ENCODE peak calls at places on chromosomes 13 and 19, in seven cellular contexts. K is activated T-helper 17 cell treated with anti-CD3 and anti-CD28 coated beads, Interleukin-2, amount 50 U/mL, for 72 hours; M is CD8-positive, alpha-beta T cell; H is GM23338; F is activated CD8-positive, alpha-beta memory T cell treated with anti-CD3 and anti-CD28 coated beads, Interleukin-2, amount 10 ng/mL, durations not matched to agents 7 days and 5 days; W is left lung; B is Right ventricle myocardium superior. C is an unnamed sample.

GRCh38 chr13:33015791-33016323 is 366 bp upstream of the KL start:
- ATAC-seq in K (no peak), M (no peak), H (peak), F (no peak), W (no peak), B (no peak), C (peak)

GRCh38 chr19:15871570-15871969 is 26.3 kb downstream of the CYP4F2 start:
- ATAC-seq in K (peak), M (no peak), H (no peak), F (peak), W (no peak), B (no peak), C (no peak)

GRCh38 chr13:93413972-93414717 is 187.5 kb downstream of the GPC6 start:
- ATAC-seq in K (no peak), M (no peak), H (peak), F (no peak), W (no peak), B (no peak), C (no peak)

GRCh38 chr19:4624733-4625362 is 14.5 kb upstream of the TNFAIP8L1 start:
- ATAC-seq in K (no peak), M (no peak), H (peak), F (no peak), W (no peak), B (no peak), C (no peak)

GRCh38 chr13:113584205-113584869 is at the start of gene TFDP1:
- ATAC-seq in K (peak), M (peak), H (peak), F (peak), W (peak), B (peak), C (peak)

GRCh38 chr19:49333426-49334288 is 1.5 kb upstream of the CD37 start:
- ATAC-seq in K (peak), M (peak), H (no peak), F (peak), W (peak), B (peak), C (peak)

GRCh38 chr19:41936416-41936850 is 8.2 kb upstream of the ERFL start:
- ATAC-seq in K (peak), M (peak), H (no peak), F (peak), W (no peak), B (no peak), C (peak)

GRCh38 chr13:28137556-28137955 is 789 bp upstream of the PAN3 start:
- ATAC-seq in K (no peak), M (no peak), H (peak), F (no peak), W (no peak), B (peak), C (peak)

GRCh38 chr13:108037348-108037747 is 178.0 kb downstream of the LIG4 start:
- ATAC-seq in K (no peak), M (no peak), H (no peak), F (no peak), W (no peak), B (no peak), C (no peak)

GRCh38 chr13:90201198-90201597 is 1146.3 kb upstream of the MIR17HG start:
- ATAC-seq in K (no peak), M (no peak), H (no peak), F (no peak), W (no peak), B (peak), C (no peak)

GRCh38 chr13:28582225-28582891 is 76.6 kb upstream of the POMP start:
- ATAC-seq in K (peak), M (no peak), H (no peak), F (no peak), W (peak), B (no peak), C (no peak)

GRCh38 chr13:49499889-49500660 is 4.3 kb downstream of the PHF11 start:
- ATAC-seq in K (peak), M (no peak), H (no peak), F (no peak), W (no peak), B (no peak), C (no peak)

GRCh38 chr13:48843630-48844380 is 131.9 kb upstream of the FNDC3A start:
- ATAC-seq in K (no peak), M (no peak), H (no peak), F (no peak), W (no peak), B (no peak), C (no peak)

GRCh38 chr13:29543230-29544215 is 52.0 kb downstream of the SLC7A1 start:
- ATAC-seq in K (peak), M (no peak), H (peak), F (peak), W (no peak), B (no peak), C (peak)

GRCh38 chr13:106163426-106163825 is 372.0 kb downstream of the EFNB2 start:
- ATAC-seq in K (no peak), M (no peak), H (no peak), F (no peak), W (no peak), B (no peak), C (no peak)

GRCh38 chr19:42497492-42498226 is 30.6 kb downstream of the CEACAM1 start:
- ATAC-seq in K (no peak), M (no peak), H (peak), F (no peak), W (peak), B (no peak), C (no peak)

GRCh38 chr19:6531163-6531955 is 533 bp downstream of the TNFSF9 start:
- ATAC-seq in K (peak), M (no peak), H (no peak), F (peak), W (peak), B (no peak), C (peak)

GRCh38 chr13:46529509-46529908 is 23.5 kb upstream of the LRCH1 start:
- ATAC-seq in K (peak), M (no peak), H (no peak), F (no peak), W (no peak), B (no peak), C (no peak)

C was measured in esophagus mucosa.